ENCODE peak calls at places on chromosome 7, in seven cellular contexts. K is left lung, P is GM20000, X is suprapubic skin, T is lower lobe of right lung, F is transverse colon, Q is mesothelial cell of epicardium. Y is an unnamed sample.

GRCh38 chr7:99036531-99037175 is 107.3 kb downstream of the SMURF1 start:
- DNase-seq in K (no peak), P (no peak), X (no peak), T (no peak), F (no peak), Q (no peak), Y (peak)

GRCh38 chr7:35505031-35505430 is 189.9 kb downstream of the HERPUD2 start:
- DNase-seq in K (no peak), P (no peak), X (no peak), T (no peak), F (no peak), Q (no peak), Y (no peak)

GRCh38 chr7:111872837-111873646 is 310.8 kb upstream of the IMMP2L start:
- DNase-seq in K (no peak), P (no peak), X (no peak), T (no peak), F (no peak), Q (no peak), Y (no peak)

GRCh38 chr7:119783799-119784198 is 489.2 kb upstream of the KCND2 start:
- DNase-seq in K (no peak), P (no peak), X (no peak), T (no peak), F (no peak), Q (peak), Y (no peak)

GRCh38 chr7:157690833-157691382 is 354.1 kb downstream of the DNAJB6 start:
- DNase-seq in K (no peak), P (no peak), X (peak), T (no peak), F (peak), Q (no peak), Y (peak)

GRCh38 chr7:130277763-130278643 is 11.3 kb downstream of the CPA2 start:
- DNase-seq in K (no peak), P (no peak), X (no peak), T (no peak), F (peak), Q (peak), Y (peak)

GRCh38 chr7:54179321-54180029 is 362.7 kb upstream of the VSTM2A start:
- DNase-seq in K (no peak), P (no peak), X (no peak), T (no peak), F (no peak), Q (no peak), Y (no peak)

GRCh38 chr7:2680792-2681490 is 7.1 kb upstream of the AMZ1 start:
- DNase-seq in K (peak), P (peak), X (peak), T (peak), F (peak), Q (peak), Y (peak)

GRCh38 chr7:132416395-132416794 is 159.9 kb downstream of the PLXNA4 start:
- DNase-seq in K (no peak), P (no peak), X (no peak), T (no peak), F (no peak), Q (no peak), Y (no peak)

DNA sequence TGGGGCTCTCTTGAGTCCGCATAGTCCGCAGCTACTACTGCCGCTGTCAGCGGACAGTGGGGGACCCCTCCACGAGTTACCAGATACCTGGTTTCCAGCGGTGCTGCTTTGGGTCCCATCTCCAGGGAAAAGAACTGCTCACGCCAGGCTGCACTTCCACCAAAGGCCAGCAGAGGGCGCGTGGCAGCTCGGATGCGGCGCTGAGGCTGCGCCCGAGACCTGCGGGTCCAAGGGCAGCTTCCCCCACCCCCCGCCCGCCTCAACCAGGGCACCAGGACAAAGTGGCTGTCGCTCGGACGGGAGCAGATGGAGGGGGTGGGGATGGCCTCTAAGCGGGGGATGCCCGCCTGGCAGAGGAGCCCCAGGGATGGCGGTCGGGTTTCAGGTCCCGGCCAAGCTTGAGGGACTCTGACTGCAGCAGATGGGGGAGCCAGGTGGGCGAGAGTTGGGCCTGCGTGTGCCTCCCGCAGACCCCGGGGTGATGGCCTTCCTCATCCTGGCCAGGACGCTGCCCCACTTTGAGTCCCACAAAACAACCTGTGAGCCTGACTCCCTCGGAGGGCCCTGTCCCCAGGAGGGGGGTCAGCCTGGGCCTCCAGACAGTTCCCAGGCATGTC is 23.8 kb upstream of the ZNF735 start:
- DNase-seq in K (peak), P (no peak), X (no peak), T (peak), F (no peak), Q (no peak), Y (no peak)
- TF ChIP-seq CTCF in K (peak), P (no peak), X (peak), T (peak), F (peak), Q (peak), Y (no peak)

DNA sequence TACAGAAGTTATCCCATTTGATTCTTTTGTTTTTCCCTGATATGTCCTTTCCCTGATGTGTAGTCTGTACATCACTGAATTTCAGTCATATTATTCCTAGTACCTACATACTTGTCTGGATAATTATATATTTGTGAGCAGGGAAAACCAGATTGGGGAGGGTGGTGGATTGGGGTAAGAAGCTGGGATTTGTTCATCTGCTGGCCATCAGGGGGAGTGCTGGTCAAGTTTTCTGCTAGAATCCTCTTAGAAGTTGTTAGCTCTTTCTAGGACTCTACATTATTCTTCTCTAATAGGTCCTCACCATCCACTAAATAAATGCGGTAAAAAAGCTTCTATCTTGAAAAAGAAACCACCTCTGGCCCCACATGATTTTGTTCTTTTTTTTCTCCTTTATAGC is 232.7 kb upstream of the TAC1 start:
- DNase-seq in K (no peak), P (peak), X (no peak), T (no peak), F (peak), Q (no peak), Y (peak)
- TF ChIP-seq CTCF in K (peak), P (peak), X (no peak), T (peak), F (peak), Q (peak), Y (peak)

DNA sequence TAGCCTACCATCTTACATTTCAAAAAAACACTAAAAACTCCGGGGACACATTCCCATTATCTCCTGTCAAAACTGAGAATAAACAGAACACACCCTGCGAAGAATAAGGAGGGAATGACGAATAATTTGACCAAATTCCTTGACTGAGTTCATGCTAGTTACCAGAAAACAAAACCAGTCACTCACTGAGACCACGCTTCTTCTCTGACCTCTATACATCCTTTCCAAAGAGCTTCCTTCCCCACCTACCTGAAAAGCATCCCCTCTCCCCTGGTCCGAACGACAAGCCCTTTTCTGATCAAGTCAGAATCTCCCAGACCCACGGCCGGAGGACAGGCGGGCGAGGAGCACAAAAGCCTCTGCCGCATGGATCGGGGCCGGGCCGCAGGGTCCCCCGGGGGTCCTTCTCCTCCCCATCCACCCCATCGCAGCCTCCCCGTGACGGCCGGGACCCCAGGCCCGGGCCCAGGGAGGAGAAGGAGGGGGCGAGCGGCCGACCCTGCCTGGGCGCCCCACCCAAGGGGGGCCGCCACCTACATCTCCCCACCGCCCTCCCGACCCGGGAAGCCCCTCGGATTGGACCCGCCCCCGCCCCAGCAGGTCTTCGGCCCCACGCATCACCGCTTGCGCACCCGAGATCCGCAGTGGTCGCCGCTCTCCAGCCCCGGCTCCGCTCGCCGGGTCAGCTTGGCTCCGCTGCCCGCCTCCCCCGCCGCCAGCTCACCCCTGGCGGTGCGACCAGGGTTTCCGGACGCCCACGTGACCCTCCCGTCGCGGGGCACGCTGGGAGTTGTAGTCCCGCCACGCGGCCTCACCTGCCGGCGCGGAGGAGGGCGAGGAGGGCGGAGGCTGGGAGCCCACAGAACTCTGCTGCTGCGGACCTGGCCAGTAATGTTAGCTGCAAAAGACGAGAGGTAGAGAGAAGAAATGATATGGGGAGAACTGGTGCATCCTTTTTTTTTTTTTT is at the start of gene SLC37A3:
- DNase-seq in K (peak), P (peak), X (peak), T (peak), F (peak), Q (peak), Y (peak)
- TF ChIP-seq CTCF in K (peak), P (no peak), X (peak), T (no peak), F (peak), Q (no peak), Y (peak)

GRCh38 chr7:151269511-151269910 is 21.0 kb upstream of the SMARCD3 start:
- DNase-seq in K (no peak), P (no peak), X (no peak), T (peak), F (no peak), Q (no peak), Y (no peak)

GRCh38 chr7:151272410-151272809 is 23.9 kb upstream of the SMARCD3 start:
- DNase-seq in K (no peak), P (no peak), X (no peak), T (peak), F (no peak), Q (no peak), Y (no peak)

GRCh38 chr7:151273646-151274375 is 25.3 kb upstream of the SMARCD3 start:
- DNase-seq in K (peak), P (no peak), X (no peak), T (no peak), F (no peak), Q (no peak), Y (no peak)

GRCh38 chr7:151272877-151273276 is 24.4 kb upstream of the SMARCD3 start:
- DNase-seq in K (no peak), P (no peak), X (no peak), T (no peak), F (no peak), Q (no peak), Y (no peak)

GRCh38 chr7:151271699-151272355 is 23.3 kb upstream of the SMARCD3 start:
- DNase-seq in K (no peak), P (no peak), X (peak), T (peak), F (peak), Q (no peak), Y (no peak)
- TF ChIP-seq CTCF in K (no peak), P (no peak), X (no peak), T (no peak), F (no peak), Q (no peak), Y (no peak)

GRCh38 chr7:83365746-83366145 is 203.1 kb upstream of the PCLO start:
- DNase-seq in K (no peak), P (no peak), X (no peak), T (no peak), F (no peak), Q (no peak), Y (no peak)
- TF ChIP-seq CTCF in K (no peak), P (no peak), X (no peak), T (no peak), F (no peak), Q (no peak), Y (no peak)

Y was measured in neural crest cell.